ENCODE peak calls at places on chromosomes 11 and 22, in six cellular contexts. One of them, this sample, is unnamed.

GRCh38 chr11:134045799-134046635 is 22.9 kb upstream of the JAM3 start:
- DNase-seq in activated CD4-positive, alpha-beta T cell treated with anti-CD3 and anti-CD28 coated beads, Interleukin-2, amount 50 U/mL, for 48 hours: peak; percentile 26
- DNase-seq in cardiac muscle cell: peak; percentile 64
- DNase-seq in activated naive CD8-positive, alpha-beta T cell treated with anti-CD3 and anti-CD28 coated beads, Interleukin-2, amount 50 U/mL, for 24 hours: no peak
- DNase-seq in RCC 7860: no peak
- DNase-seq in caudate nucleus: no peak
- DNase-seq in this sample: no peak

GRCh38 chr11:19892387-19892786 is 179.8 kb downstream of the NAV2 start:
- DNase-seq in activated CD4-positive, alpha-beta T cell treated with anti-CD3 and anti-CD28 coated beads, Interleukin-2, amount 50 U/mL, for 48 hours: no peak
- DNase-seq in cardiac muscle cell: no peak
- DNase-seq in activated naive CD8-positive, alpha-beta T cell treated with anti-CD3 and anti-CD28 coated beads, Interleukin-2, amount 50 U/mL, for 24 hours: no peak
- DNase-seq in RCC 7860: peak; percentile 15
- DNase-seq in caudate nucleus: no peak
- DNase-seq in this sample: no peak

GRCh38 chr22:21835378-21835777 is 32.1 kb downstream of the MAPK1 start:
- DNase-seq in activated CD4-positive, alpha-beta T cell treated with anti-CD3 and anti-CD28 coated beads, Interleukin-2, amount 50 U/mL, for 48 hours: no peak
- DNase-seq in cardiac muscle cell: no peak
- DNase-seq in activated naive CD8-positive, alpha-beta T cell treated with anti-CD3 and anti-CD28 coated beads, Interleukin-2, amount 50 U/mL, for 24 hours: no peak
- DNase-seq in RCC 7860: no peak
- DNase-seq in caudate nucleus: no peak
- DNase-seq in this sample: no peak

GRCh38 chr22:47392054-47392347 is 629.6 kb downstream of the TBC1D22A start:
- DNase-seq in activated CD4-positive, alpha-beta T cell treated with anti-CD3 and anti-CD28 coated beads, Interleukin-2, amount 50 U/mL, for 48 hours: no peak
- DNase-seq in cardiac muscle cell: no peak
- DNase-seq in activated naive CD8-positive, alpha-beta T cell treated with anti-CD3 and anti-CD28 coated beads, Interleukin-2, amount 50 U/mL, for 24 hours: no peak
- DNase-seq in RCC 7860: no peak
- DNase-seq in caudate nucleus: no peak
- DNase-seq in this sample: no peak

GRCh38 chr22:35156945-35157344 is 91.0 kb downstream of the ISX start:
- DNase-seq in activated CD4-positive, alpha-beta T cell treated with anti-CD3 and anti-CD28 coated beads, Interleukin-2, amount 50 U/mL, for 48 hours: no peak
- DNase-seq in cardiac muscle cell: no peak
- DNase-seq in activated naive CD8-positive, alpha-beta T cell treated with anti-CD3 and anti-CD28 coated beads, Interleukin-2, amount 50 U/mL, for 24 hours: no peak
- DNase-seq in RCC 7860: no peak
- DNase-seq in caudate nucleus: no peak
- DNase-seq in this sample: no peak

GRCh38 chr11:19400296-19400695 is 159.6 kb upstream of the E2F8 start:
- DNase-seq in activated CD4-positive, alpha-beta T cell treated with anti-CD3 and anti-CD28 coated beads, Interleukin-2, amount 50 U/mL, for 48 hours: no peak
- DNase-seq in cardiac muscle cell: no peak
- DNase-seq in activated naive CD8-positive, alpha-beta T cell treated with anti-CD3 and anti-CD28 coated beads, Interleukin-2, amount 50 U/mL, for 24 hours: no peak
- DNase-seq in RCC 7860: no peak
- DNase-seq in caudate nucleus: no peak
- DNase-seq in this sample: no peak

GRCh38 chr22:26777402-26777801 is 120.0 kb downstream of the MIAT start:
- DNase-seq in activated CD4-positive, alpha-beta T cell treated with anti-CD3 and anti-CD28 coated beads, Interleukin-2, amount 50 U/mL, for 48 hours: no peak
- DNase-seq in cardiac muscle cell: no peak
- DNase-seq in activated naive CD8-positive, alpha-beta T cell treated with anti-CD3 and anti-CD28 coated beads, Interleukin-2, amount 50 U/mL, for 24 hours: no peak
- DNase-seq in RCC 7860: no peak
- DNase-seq in caudate nucleus: no peak
- DNase-seq in this sample: no peak

GRCh38 chr22:30575011-30575671 is 676 bp upstream of the GAL3ST1 start:
- DNase-seq in activated CD4-positive, alpha-beta T cell treated with anti-CD3 and anti-CD28 coated beads, Interleukin-2, amount 50 U/mL, for 48 hours: no peak
- DNase-seq in cardiac muscle cell: no peak
- DNase-seq in activated naive CD8-positive, alpha-beta T cell treated with anti-CD3 and anti-CD28 coated beads, Interleukin-2, amount 50 U/mL, for 24 hours: no peak
- DNase-seq in RCC 7860: peak; percentile 48
- DNase-seq in caudate nucleus: peak; percentile 55
- DNase-seq in this sample: no peak

GRCh38 chr22:45208993-45209838 is 31.5 kb downstream of the KIAA0930 start:
- DNase-seq in activated CD4-positive, alpha-beta T cell treated with anti-CD3 and anti-CD28 coated beads, Interleukin-2, amount 50 U/mL, for 48 hours: peak; percentile 45
- DNase-seq in cardiac muscle cell: no peak
- DNase-seq in activated naive CD8-positive, alpha-beta T cell treated with anti-CD3 and anti-CD28 coated beads, Interleukin-2, amount 50 U/mL, for 24 hours: peak; percentile 52
- DNase-seq in RCC 7860: peak; percentile 42
- DNase-seq in caudate nucleus: peak; percentile 87
- DNase-seq in this sample: no peak

GRCh38 chr11:124115782-124116616 is 749 bp downstream of the VWA5A start:
- DNase-seq in activated CD4-positive, alpha-beta T cell treated with anti-CD3 and anti-CD28 coated beads, Interleukin-2, amount 50 U/mL, for 48 hours: no peak
- DNase-seq in cardiac muscle cell: peak; percentile 18
- DNase-seq in activated naive CD8-positive, alpha-beta T cell treated with anti-CD3 and anti-CD28 coated beads, Interleukin-2, amount 50 U/mL, for 24 hours: no peak
- DNase-seq in RCC 7860: no peak
- DNase-seq in caudate nucleus: no peak
- DNase-seq in this sample: peak; percentile 42

GRCh38 chr11:113147249-113147648 is 167.1 kb upstream of the TTC12 start:
- DNase-seq in activated CD4-positive, alpha-beta T cell treated with anti-CD3 and anti-CD28 coated beads, Interleukin-2, amount 50 U/mL, for 48 hours: no peak
- DNase-seq in cardiac muscle cell: peak; percentile 30
- DNase-seq in activated naive CD8-positive, alpha-beta T cell treated with anti-CD3 and anti-CD28 coated beads, Interleukin-2, amount 50 U/mL, for 24 hours: no peak
- DNase-seq in RCC 7860: no peak
- DNase-seq in caudate nucleus: peak; percentile 79
- DNase-seq in this sample: no peak

GRCh38 chr11:9139628-9140357 is 48.4 kb upstream of the SCUBE2 start:
- DNase-seq in activated CD4-positive, alpha-beta T cell treated with anti-CD3 and anti-CD28 coated beads, Interleukin-2, amount 50 U/mL, for 48 hours: no peak
- DNase-seq in cardiac muscle cell: no peak
- DNase-seq in activated naive CD8-positive, alpha-beta T cell treated with anti-CD3 and anti-CD28 coated beads, Interleukin-2, amount 50 U/mL, for 24 hours: no peak
- DNase-seq in RCC 7860: peak; percentile 33
- DNase-seq in caudate nucleus: no peak
- DNase-seq in this sample: peak; percentile 57

GRCh38 chr11:44885065-44885777 is 65.5 kb downstream of the TP53I11 start:
- DNase-seq in activated CD4-positive, alpha-beta T cell treated with anti-CD3 and anti-CD28 coated beads, Interleukin-2, amount 50 U/mL, for 48 hours: no peak
- DNase-seq in cardiac muscle cell: no peak
- DNase-seq in activated naive CD8-positive, alpha-beta T cell treated with anti-CD3 and anti-CD28 coated beads, Interleukin-2, amount 50 U/mL, for 24 hours: no peak
- DNase-seq in RCC 7860: no peak
- DNase-seq in caudate nucleus: no peak
- DNase-seq in this sample: no peak

GRCh38 chr22:38034278-38034882 is 22.8 kb upstream of the PICK1 start:
- DNase-seq in activated CD4-positive, alpha-beta T cell treated with anti-CD3 and anti-CD28 coated beads, Interleukin-2, amount 50 U/mL, for 48 hours: no peak
- DNase-seq in cardiac muscle cell: peak; percentile 43
- DNase-seq in activated naive CD8-positive, alpha-beta T cell treated with anti-CD3 and anti-CD28 coated beads, Interleukin-2, amount 50 U/mL, for 24 hours: no peak
- DNase-seq in RCC 7860: peak; percentile 86
- DNase-seq in caudate nucleus: peak; percentile 81
- DNase-seq in this sample: peak; percentile 70

GRCh38 chr11:12864316-12865156 is 144.6 kb upstream of the RASSF10 start:
- DNase-seq in activated CD4-positive, alpha-beta T cell treated with anti-CD3 and anti-CD28 coated beads, Interleukin-2, amount 50 U/mL, for 48 hours: no peak
- DNase-seq in cardiac muscle cell: peak; percentile 31
- DNase-seq in activated naive CD8-positive, alpha-beta T cell treated with anti-CD3 and anti-CD28 coated beads, Interleukin-2, amount 50 U/mL, for 24 hours: no peak
- DNase-seq in RCC 7860: peak; percentile 23
- DNase-seq in caudate nucleus: no peak
- DNase-seq in this sample: no peak

GRCh38 chr11:6625156-6625831 is 6.1 kb upstream of the TPP1 start:
- DNase-seq in activated CD4-positive, alpha-beta T cell treated with anti-CD3 and anti-CD28 coated beads, Interleukin-2, amount 50 U/mL, for 48 hours: no peak
- DNase-seq in cardiac muscle cell: no peak
- DNase-seq in activated naive CD8-positive, alpha-beta T cell treated with anti-CD3 and anti-CD28 coated beads, Interleukin-2, amount 50 U/mL, for 24 hours: no peak
- DNase-seq in RCC 7860: no peak
- DNase-seq in caudate nucleus: no peak
- DNase-seq in this sample: no peak

This sample was measured in right lobe of liver.